ENCODE peak calls at places on chromosomes 4 and X, in eight cellular contexts. One of them, this sample, is unnamed.
A peak's percentile ranks its signal among the peaks of the same experiment; 100 is the strongest.

GRCh38 chr4:35934370-35934981 is 309.8 kb downstream of the ARAP2 start:
- DNase-seq in CD8-positive, alpha-beta T cell: no peak
- DNase-seq in sigmoid colon: no peak
- DNase-seq in WERI-Rb-1: no peak
- DNase-seq in HCT116: peak; percentile 12
- DNase-seq in psoas muscle: no peak
- DNase-seq in spleen: no peak
- DNase-seq in uterus: no peak
- DNase-seq in this sample: no peak

GRCh38 chrX:151780621-151781020 is 46.1 kb downstream of the CNGA2 start:
- DNase-seq in CD8-positive, alpha-beta T cell: no peak
- DNase-seq in sigmoid colon: no peak
- DNase-seq in WERI-Rb-1: no peak
- DNase-seq in HCT116: no peak
- DNase-seq in psoas muscle: no peak
- DNase-seq in spleen: no peak
- DNase-seq in uterus: no peak
- DNase-seq in this sample: no peak

GRCh38 chr4:151573945-151574344 is 165.0 kb downstream of the FHIP1A start:
- DNase-seq in CD8-positive, alpha-beta T cell: no peak
- DNase-seq in sigmoid colon: no peak
- DNase-seq in WERI-Rb-1: no peak
- DNase-seq in HCT116: no peak
- DNase-seq in psoas muscle: no peak
- DNase-seq in spleen: peak; percentile 61
- DNase-seq in uterus: no peak
- DNase-seq in this sample: no peak

GRCh38 chr4:60865238-60865637 is 334.9 kb upstream of the ADGRL3 start:
- DNase-seq in CD8-positive, alpha-beta T cell: no peak
- DNase-seq in sigmoid colon: no peak
- DNase-seq in WERI-Rb-1: peak; percentile 27
- DNase-seq in HCT116: no peak
- DNase-seq in psoas muscle: no peak
- DNase-seq in spleen: no peak
- DNase-seq in uterus: no peak
- DNase-seq in this sample: no peak

GRCh38 chrX:124720532-124720931 is 374.2 kb downstream of the SH2D1A start:
- DNase-seq in CD8-positive, alpha-beta T cell: no peak
- DNase-seq in sigmoid colon: no peak
- DNase-seq in WERI-Rb-1: no peak
- DNase-seq in HCT116: no peak
- DNase-seq in psoas muscle: no peak
- DNase-seq in spleen: no peak
- DNase-seq in uterus: no peak
- DNase-seq in this sample: no peak

GRCh38 chrX:74343970-74344622 is 40.1 kb downstream of the ZCCHC13 start:
- DNase-seq in CD8-positive, alpha-beta T cell: peak; percentile 1
- DNase-seq in sigmoid colon: no peak
- DNase-seq in WERI-Rb-1: peak; percentile 52
- DNase-seq in HCT116: peak; percentile 77
- DNase-seq in psoas muscle: no peak
- DNase-seq in spleen: no peak
- DNase-seq in uterus: no peak
- DNase-seq in this sample: peak; percentile 71

GRCh38 chr4:42654606-42655005 is 2.3 kb downstream of the ATP8A1 start:
- DNase-seq in CD8-positive, alpha-beta T cell: no peak
- DNase-seq in sigmoid colon: no peak
- DNase-seq in WERI-Rb-1: no peak
- DNase-seq in HCT116: peak; percentile 4
- DNase-seq in psoas muscle: peak; percentile 19
- DNase-seq in spleen: no peak
- DNase-seq in uterus: no peak
- DNase-seq in this sample: peak; percentile 69

GRCh38 chr4:55635760-55636621 is at the start of gene NMU:
- DNase-seq in CD8-positive, alpha-beta T cell: no peak
- DNase-seq in sigmoid colon: no peak
- DNase-seq in WERI-Rb-1: peak; percentile 71
- DNase-seq in HCT116: peak; percentile 67
- DNase-seq in psoas muscle: peak; percentile 19
- DNase-seq in spleen: peak; percentile 76
- DNase-seq in uterus: no peak
- DNase-seq in this sample: peak; percentile 61

GRCh38 chrX:19636989-19637388 is 121.7 kb upstream of the MAP3K15 start:
- DNase-seq in CD8-positive, alpha-beta T cell: no peak
- DNase-seq in sigmoid colon: no peak
- DNase-seq in WERI-Rb-1: no peak
- DNase-seq in HCT116: no peak
- DNase-seq in psoas muscle: no peak
- DNase-seq in spleen: no peak
- DNase-seq in uterus: no peak
- DNase-seq in this sample: no peak

GRCh38 chr4:15297344-15297743 is 130.5 kb upstream of the C1QTNF7 start:
- DNase-seq in CD8-positive, alpha-beta T cell: no peak
- DNase-seq in sigmoid colon: no peak
- DNase-seq in WERI-Rb-1: no peak
- DNase-seq in HCT116: no peak
- DNase-seq in psoas muscle: no peak
- DNase-seq in spleen: no peak
- DNase-seq in uterus: no peak
- DNase-seq in this sample: no peak

GRCh38 chr4:27000122-27000521 is 139.5 kb downstream of the STIM2 start:
- DNase-seq in CD8-positive, alpha-beta T cell: no peak
- DNase-seq in sigmoid colon: no peak
- DNase-seq in WERI-Rb-1: no peak
- DNase-seq in HCT116: no peak
- DNase-seq in psoas muscle: no peak
- DNase-seq in spleen: no peak
- DNase-seq in uterus: no peak
- DNase-seq in this sample: no peak

GRCh38 chrX:15815779-15816452 is 25.6 kb downstream of the ZRSR2 start:
- DNase-seq in CD8-positive, alpha-beta T cell: no peak
- DNase-seq in sigmoid colon: no peak
- DNase-seq in WERI-Rb-1: no peak
- DNase-seq in HCT116: peak; percentile 3
- DNase-seq in psoas muscle: no peak
- DNase-seq in spleen: no peak
- DNase-seq in uterus: no peak
- DNase-seq in this sample: no peak

GRCh38 chrX:15814811-15815210 is 24.5 kb downstream of the ZRSR2 start:
- DNase-seq in CD8-positive, alpha-beta T cell: no peak
- DNase-seq in sigmoid colon: no peak
- DNase-seq in WERI-Rb-1: no peak
- DNase-seq in HCT116: no peak
- DNase-seq in psoas muscle: no peak
- DNase-seq in spleen: no peak
- DNase-seq in uterus: no peak
- DNase-seq in this sample: no peak

GRCh38 chrX:15816453-15816838 is 26.2 kb downstream of the ZRSR2 start:
- DNase-seq in CD8-positive, alpha-beta T cell: no peak
- DNase-seq in sigmoid colon: no peak
- DNase-seq in WERI-Rb-1: no peak
- DNase-seq in HCT116: no peak
- DNase-seq in psoas muscle: no peak
- DNase-seq in spleen: no peak
- DNase-seq in uterus: no peak
- DNase-seq in this sample: no peak

GRCh38 chrX:15820106-15821073 is 30.1 kb downstream of the ZRSR2 start:
- DNase-seq in CD8-positive, alpha-beta T cell: no peak
- DNase-seq in sigmoid colon: no peak
- DNase-seq in WERI-Rb-1: no peak
- DNase-seq in HCT116: no peak
- DNase-seq in psoas muscle: no peak
- DNase-seq in spleen: no peak
- DNase-seq in uterus: no peak
- DNase-seq in this sample: no peak

GRCh38 chrX:15816886-15817285 is 26.6 kb downstream of the ZRSR2 start:
- DNase-seq in CD8-positive, alpha-beta T cell: no peak
- DNase-seq in sigmoid colon: no peak
- DNase-seq in WERI-Rb-1: no peak
- DNase-seq in HCT116: no peak
- DNase-seq in psoas muscle: no peak
- DNase-seq in spleen: no peak
- DNase-seq in uterus: no peak
- DNase-seq in this sample: no peak
- H3K27ac ChIP-seq in CD8-positive, alpha-beta T cell: no peak overlapping the region
- H3K27ac ChIP-seq in sigmoid colon: no peak overlapping the region
- H3K27ac ChIP-seq in WERI-Rb-1: no peak overlapping the region
- H3K27ac ChIP-seq in HCT116: no peak overlapping the region
- H3K27ac ChIP-seq in psoas muscle: no peak overlapping the region
- H3K27ac ChIP-seq in spleen: peak overlapping the region; percentile 26
- H3K27ac ChIP-seq in uterus: no peak overlapping the region
- H3K27ac ChIP-seq in this sample: peak overlapping the region; percentile 53

GRCh38 chr4:159540038-159540437 is 437.2 kb downstream of the RAPGEF2 start:
- DNase-seq in CD8-positive, alpha-beta T cell: no peak
- DNase-seq in sigmoid colon: no peak
- DNase-seq in WERI-Rb-1: no peak
- DNase-seq in HCT116: no peak
- DNase-seq in psoas muscle: no peak
- DNase-seq in spleen: no peak
- DNase-seq in uterus: no peak
- DNase-seq in this sample: no peak
- H3K36me3 ChIP-seq in CD8-positive, alpha-beta T cell: no peaks in the 10 kb centered on the region
- H3K36me3 ChIP-seq in sigmoid colon: no peaks in the 10 kb centered on the region
- H3K36me3 ChIP-seq in WERI-Rb-1: no peaks in the 10 kb centered on the region
- H3K36me3 ChIP-seq in HCT116: no peaks in the 10 kb centered on the region
- H3K36me3 ChIP-seq in psoas muscle: no peaks in the 10 kb centered on the region
- H3K36me3 ChIP-seq in spleen: no peaks in the 10 kb centered on the region
- H3K36me3 ChIP-seq in uterus: no peaks in the 10 kb centered on the region
- H3K36me3 ChIP-seq in this sample: no peaks in the 10 kb centered on the region

GRCh38 chrX:136623400-136623799 is 24.6 kb upstream of the CD40LG start:
- DNase-seq in CD8-positive, alpha-beta T cell: no peak
- DNase-seq in sigmoid colon: no peak
- DNase-seq in WERI-Rb-1: no peak
- DNase-seq in HCT116: no peak
- DNase-seq in psoas muscle: no peak
- DNase-seq in spleen: no peak
- DNase-seq in uterus: no peak
- DNase-seq in this sample: no peak

GRCh38 chrX:136616987-136617685 is 30.8 kb upstream of the CD40LG start:
- DNase-seq in CD8-positive, alpha-beta T cell: no peak
- DNase-seq in sigmoid colon: no peak
- DNase-seq in WERI-Rb-1: no peak
- DNase-seq in HCT116: no peak
- DNase-seq in psoas muscle: no peak
- DNase-seq in spleen: no peak
- DNase-seq in uterus: no peak
- DNase-seq in this sample: no peak

GRCh38 chrX:136622568-136622967 is 25.4 kb upstream of the CD40LG start:
- DNase-seq in CD8-positive, alpha-beta T cell: no peak
- DNase-seq in sigmoid colon: no peak
- DNase-seq in WERI-Rb-1: no peak
- DNase-seq in HCT116: no peak
- DNase-seq in psoas muscle: no peak
- DNase-seq in spleen: no peak
- DNase-seq in uterus: no peak
- DNase-seq in this sample: no peak

GRCh38 chrX:136619889-136620505 is 28.0 kb upstream of the CD40LG start:
- DNase-seq in CD8-positive, alpha-beta T cell: no peak
- DNase-seq in sigmoid colon: no peak
- DNase-seq in WERI-Rb-1: no peak
- DNase-seq in HCT116: no peak
- DNase-seq in psoas muscle: no peak
- DNase-seq in spleen: no peak
- DNase-seq in uterus: no peak
- DNase-seq in this sample: no peak

GRCh38 chrX:136620780-136621179 is 27.2 kb upstream of the CD40LG start:
- DNase-seq in CD8-positive, alpha-beta T cell: no peak
- DNase-seq in sigmoid colon: no peak
- DNase-seq in WERI-Rb-1: no peak
- DNase-seq in HCT116: no peak
- DNase-seq in psoas muscle: no peak
- DNase-seq in spleen: no peak
- DNase-seq in uterus: no peak
- DNase-seq in this sample: no peak
- H3K27ac ChIP-seq in CD8-positive, alpha-beta T cell: no peak overlapping the region
- H3K27ac ChIP-seq in sigmoid colon: no peak overlapping the region
- H3K27ac ChIP-seq in WERI-Rb-1: no peak overlapping the region
- H3K27ac ChIP-seq in HCT116: no peak overlapping the region
- H3K27ac ChIP-seq in psoas muscle: no peak overlapping the region
- H3K27ac ChIP-seq in spleen: no peak overlapping the region
- H3K27ac ChIP-seq in uterus: no peak overlapping the region
- H3K27ac ChIP-seq in this sample: no peak overlapping the region

GRCh38 chrX:32966956-32967355 is 244.4 kb downstream of the DMD start:
- DNase-seq in CD8-positive, alpha-beta T cell: no peak
- DNase-seq in sigmoid colon: no peak
- DNase-seq in WERI-Rb-1: no peak
- DNase-seq in HCT116: no peak
- DNase-seq in psoas muscle: no peak
- DNase-seq in spleen: no peak
- DNase-seq in uterus: no peak
- DNase-seq in this sample: no peak
- H3K36me3 ChIP-seq in CD8-positive, alpha-beta T cell: no peaks in the 10 kb centered on the region
- H3K36me3 ChIP-seq in sigmoid colon: no peaks in the 10 kb centered on the region
- H3K36me3 ChIP-seq in WERI-Rb-1: no peaks in the 10 kb centered on the region
- H3K36me3 ChIP-seq in HCT116: no peaks in the 10 kb centered on the region
- H3K36me3 ChIP-seq in psoas muscle: no peaks in the 10 kb centered on the region
- H3K36me3 ChIP-seq in spleen: no peaks in the 10 kb centered on the region
- H3K36me3 ChIP-seq in uterus: no peaks in the 10 kb centered on the region
- H3K36me3 ChIP-seq in this sample: no peaks in the 10 kb centered on the region

GRCh38 chrX:108018659-108019381 is 26.0 kb upstream of the VSIG1 start:
- DNase-seq in CD8-positive, alpha-beta T cell: peak; percentile 10
- DNase-seq in sigmoid colon: no peak
- DNase-seq in WERI-Rb-1: no peak
- DNase-seq in HCT116: no peak
- DNase-seq in psoas muscle: no peak
- DNase-seq in spleen: no peak
- DNase-seq in uterus: no peak
- DNase-seq in this sample: no peak
- H3K27ac ChIP-seq in CD8-positive, alpha-beta T cell: peak overlapping the region; percentile 87
- H3K27ac ChIP-seq in sigmoid colon: no peak overlapping the region
- H3K27ac ChIP-seq in WERI-Rb-1: no peak overlapping the region
- H3K27ac ChIP-seq in HCT116: no peak overlapping the region
- H3K27ac ChIP-seq in psoas muscle: no peak overlapping the region
- H3K27ac ChIP-seq in spleen: peak overlapping the region; percentile 71
- H3K27ac ChIP-seq in uterus: no peak overlapping the region
- H3K27ac ChIP-seq in this sample: no peak overlapping the region

GRCh38 chr4:174425669-174426068 is 96.6 kb downstream of the HPGD start:
- DNase-seq in CD8-positive, alpha-beta T cell: no peak
- DNase-seq in sigmoid colon: no peak
- DNase-seq in WERI-Rb-1: no peak
- DNase-seq in HCT116: no peak
- DNase-seq in psoas muscle: no peak
- DNase-seq in spleen: no peak
- DNase-seq in uterus: no peak
- DNase-seq in this sample: no peak

GRCh38 chr4:174420317-174420716 is 102.0 kb downstream of the HPGD start:
- DNase-seq in CD8-positive, alpha-beta T cell: no peak
- DNase-seq in sigmoid colon: no peak
- DNase-seq in WERI-Rb-1: no peak
- DNase-seq in HCT116: no peak
- DNase-seq in psoas muscle: no peak
- DNase-seq in spleen: no peak
- DNase-seq in uterus: no peak
- DNase-seq in this sample: no peak

GRCh38 chr4:174418640-174419039 is 103.6 kb downstream of the HPGD start:
- DNase-seq in CD8-positive, alpha-beta T cell: no peak
- DNase-seq in sigmoid colon: no peak
- DNase-seq in WERI-Rb-1: no peak
- DNase-seq in HCT116: no peak
- DNase-seq in psoas muscle: no peak
- DNase-seq in spleen: no peak
- DNase-seq in uterus: no peak
- DNase-seq in this sample: no peak

GRCh38 chr4:174423257-174423944 is 98.9 kb downstream of the HPGD start:
- DNase-seq in CD8-positive, alpha-beta T cell: no peak
- DNase-seq in sigmoid colon: no peak
- DNase-seq in WERI-Rb-1: no peak
- DNase-seq in HCT116: peak; percentile 56
- DNase-seq in psoas muscle: peak; percentile 15
- DNase-seq in spleen: no peak
- DNase-seq in uterus: peak; percentile 37
- DNase-seq in this sample: no peak

GRCh38 chr4:174422893-174423256 is 99.4 kb downstream of the HPGD start:
- DNase-seq in CD8-positive, alpha-beta T cell: no peak
- DNase-seq in sigmoid colon: no peak
- DNase-seq in WERI-Rb-1: no peak
- DNase-seq in HCT116: no peak
- DNase-seq in psoas muscle: no peak
- DNase-seq in spleen: no peak
- DNase-seq in uterus: no peak
- DNase-seq in this sample: no peak
- H3K36me3 ChIP-seq in CD8-positive, alpha-beta T cell: no peaks in the 10 kb centered on the region
- H3K36me3 ChIP-seq in sigmoid colon: no peaks in the 10 kb centered on the region
- H3K36me3 ChIP-seq in WERI-Rb-1: no peaks in the 10 kb centered on the region
- H3K36me3 ChIP-seq in HCT116: no peaks in the 10 kb centered on the region
- H3K36me3 ChIP-seq in psoas muscle: no peaks in the 10 kb centered on the region
- H3K36me3 ChIP-seq in spleen: no peaks in the 10 kb centered on the region
- H3K36me3 ChIP-seq in uterus: no peaks in the 10 kb centered on the region
- H3K36me3 ChIP-seq in this sample: no peaks in the 10 kb centered on the region

This sample was measured in lung.